ENCODE peak calls at places on chromosome 11, in seven cellular contexts. B, Q, K, R, V, J and M are unnamed samples.

GRCh38 chr11:46247090-46247489 is 30.4 kb upstream of the CREB3L1 start:
- DNase-seq in V (no peak), K (no peak), J (no peak), R (peak; percentile 27), Q (no peak), B (no peak), M (peak; percentile 40)

GRCh38 chr11:17352925-17353227 is 1.3 kb downstream of the NCR3LG1 start:
- DNase-seq in B (peak; percentile 63), V (peak; percentile 69), K (peak; percentile 34), R (peak; percentile 59), J (no peak), Q (peak; percentile 71), M (peak; percentile 49)

GRCh38 chr11:85826096-85826855 is 15.3 kb upstream of the SYTL2 start:
- DNase-seq in Q (peak; percentile 41), B (peak; percentile 40), R (peak; percentile 49), J (no peak), V (no peak), K (peak; percentile 47), M (peak; percentile 50)

GRCh38 chr11:45621541-45621940 is 43.9 kb downstream of the CHST1 start:
- DNase-seq in J (no peak), K (no peak), Q (no peak), R (peak; percentile 7), B (no peak), V (no peak), M (no peak)

GRCh38 chr11:130218501-130218900 is 58.9 kb downstream of the ST14 start:
- DNase-seq in J (no peak), R (no peak), V (no peak), K (no peak), B (no peak), Q (no peak), M (no peak)

GRCh38 chr11:94588366-94588952 is 21.3 kb downstream of the PIWIL4 start:
- DNase-seq in B (peak; percentile 13), V (no peak), Q (no peak), J (no peak), K (no peak), R (no peak), M (peak; percentile 4)

GRCh38 chr11:32087602-32088001 is 3.3 kb upstream of the RCN1 start:
- DNase-seq in R (peak; percentile 91), K (peak; percentile 52), J (no peak), B (no peak), V (no peak), Q (no peak), M (no peak)

GRCh38 chr11:119493712-119494111 is 70.7 kb upstream of the THY1 start:
- DNase-seq in V (no peak), K (peak; percentile 25), J (no peak), B (peak; percentile 88), R (peak; percentile 30), Q (peak; percentile 17), M (peak; percentile 81)

GRCh38 chr11:12674936-12675696 is 895 bp downstream of the TEAD1 start:
- DNase-seq in R (peak; percentile 46), K (no peak), B (peak; percentile 64), Q (no peak), J (no peak), V (peak; percentile 79), M (peak; percentile 39)

GRCh38 chr11:9078113-9079041 is 13.0 kb downstream of the SCUBE2 start:
- DNase-seq in B (no peak), J (no peak), R (no peak), K (peak; percentile 34), V (no peak), Q (no peak), M (no peak)

GRCh38 chr11:108198833-108199232 is 23.6 kb downstream of the NPAT start:
- DNase-seq in V (no peak), B (no peak), K (no peak), Q (no peak), R (no peak), J (no peak), M (peak; percentile 81)

GRCh38 chr11:128506384-128506783 is 81.0 kb downstream of the ETS1 start:
- DNase-seq in V (no peak), R (no peak), K (no peak), J (no peak), B (no peak), Q (no peak), M (no peak)
- H3K4me3 ChIP-seq in V (no peak overlapping the region), R (peak overlapping the region; percentile 5), K (no peak overlapping the region), J (peak overlapping the region; percentile 67), B (no peak overlapping the region), Q (no peak overlapping the region), M (no peak overlapping the region)

DNA sequence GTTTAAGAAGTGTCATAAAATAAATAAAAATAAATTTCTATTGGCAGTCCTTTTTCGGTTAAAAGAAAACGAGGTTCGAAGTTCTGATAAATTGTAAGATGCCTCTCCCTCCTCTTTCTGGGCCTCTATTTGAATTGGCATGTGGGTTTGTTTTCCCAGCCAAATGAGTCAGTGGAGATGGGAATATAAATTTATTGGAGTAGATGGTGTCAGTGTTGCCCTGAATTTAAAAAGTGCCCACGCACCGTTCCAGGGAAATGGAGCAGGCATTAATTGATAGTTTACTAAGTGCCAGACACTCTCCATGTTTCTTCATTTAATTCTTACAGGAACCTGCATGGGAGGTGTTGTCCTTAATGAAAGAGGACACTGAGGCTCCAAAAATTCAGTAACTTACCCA is 119.2 kb downstream of the FEZ1 start:
- DNase-seq in R (no peak), J (no peak), B (no peak), K (no peak), Q (no peak), V (no peak), M (no peak)
- TF ChIP-seq CTCF in R (no peak), J (no peak), B (no peak), K (no peak), Q (no peak), V (no peak), M (no peak)

DNA sequence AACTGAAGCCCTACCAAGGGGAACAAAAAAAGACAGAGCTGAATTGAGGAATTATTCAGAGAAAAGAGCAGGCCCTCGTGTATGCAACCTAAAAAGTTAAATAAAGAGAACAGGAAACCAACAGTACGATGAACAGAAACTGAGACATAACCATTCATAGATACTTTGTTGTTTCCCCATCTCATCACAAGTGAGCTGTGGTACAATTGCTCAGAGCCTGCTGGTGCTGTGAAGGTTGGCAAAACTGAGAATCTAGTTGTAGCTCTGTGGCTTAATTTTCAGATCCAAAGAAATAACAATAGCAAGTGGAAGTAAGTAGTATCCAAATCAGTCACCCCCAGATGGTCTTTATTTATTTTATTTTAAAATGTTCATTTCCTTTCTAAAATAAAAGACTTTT is 37.7 kb upstream of the BLID start:
- DNase-seq in K (no peak), R (no peak), Q (no peak), J (no peak), V (no peak), B (no peak), M (no peak)
- H3K4me3 ChIP-seq in K (no peak overlapping the region), R (no peak overlapping the region), Q (no peak overlapping the region), J (peak overlapping the region; percentile 73), V (no peak overlapping the region), B (no peak overlapping the region), M (no peak overlapping the region)

GRCh38 chr11:839875-840617 is 2.3 kb downstream of the POLR2L start:
- DNase-seq in Q (no peak), J (no peak), K (no peak), B (no peak), V (no peak), R (no peak), M (peak; percentile 39)

GRCh38 chr11:843086-843704 is 543 bp downstream of the TSPAN4 start:
- DNase-seq in R (no peak), J (no peak), V (no peak), K (no peak), Q (no peak), B (no peak), M (no peak)

GRCh38 chr11:841981-842369 is 354 bp downstream of the POLR2L start:
- DNase-seq in J (no peak), Q (no peak), R (no peak), B (no peak), V (no peak), K (no peak), M (no peak)

GRCh38 chr11:843818-844692 is 1.4 kb downstream of the TSPAN4 start:
- DNase-seq in B (peak; percentile 81), R (peak; percentile 95), J (peak; percentile 83), K (peak; percentile 90), V (peak; percentile 97), Q (peak; percentile 83), M (peak; percentile 71)

DNA sequence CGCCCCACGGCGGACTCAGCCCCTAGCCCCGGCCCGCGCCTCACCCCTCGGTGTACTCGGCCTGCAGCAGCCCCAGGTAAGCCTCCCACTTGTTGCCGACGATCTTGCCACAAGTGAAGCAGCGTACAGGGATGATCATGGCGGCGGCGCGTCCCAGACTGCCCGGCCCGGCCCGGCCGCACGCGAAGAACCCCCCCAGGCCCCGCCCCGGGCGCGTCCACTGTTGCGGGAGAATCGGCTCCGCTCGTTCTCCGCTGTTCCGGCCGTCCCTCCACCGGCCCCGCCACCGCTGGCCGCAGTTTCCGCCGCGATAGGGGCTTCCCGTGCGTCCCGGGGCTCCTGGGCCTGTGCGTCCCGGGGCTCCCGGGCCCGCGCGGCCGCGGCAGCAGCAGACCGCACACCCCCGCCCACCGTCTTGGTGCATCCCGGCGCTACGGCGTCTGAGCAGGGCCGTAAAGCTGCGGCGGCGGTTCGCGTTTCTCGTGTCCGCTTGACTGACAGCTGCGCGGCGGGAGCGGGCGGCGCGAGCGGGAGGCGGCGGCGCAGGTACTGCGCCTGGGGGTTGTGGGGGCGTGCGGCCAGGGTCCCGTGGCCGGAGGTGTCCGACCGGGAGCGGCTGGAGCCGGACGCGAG is at the start of the genes POLR2L and TSPAN4:
- DNase-seq in K (peak; percentile 84), B (peak; percentile 96), Q (peak; percentile 91), R (peak; percentile 91), J (peak; percentile 60), V (peak; percentile 96), M (peak; percentile 94)
- TF ChIP-seq CTCF in K (no peak), B (no peak), Q (no peak), R (no peak), J (no peak), V (no peak), M (no peak)

DNA sequence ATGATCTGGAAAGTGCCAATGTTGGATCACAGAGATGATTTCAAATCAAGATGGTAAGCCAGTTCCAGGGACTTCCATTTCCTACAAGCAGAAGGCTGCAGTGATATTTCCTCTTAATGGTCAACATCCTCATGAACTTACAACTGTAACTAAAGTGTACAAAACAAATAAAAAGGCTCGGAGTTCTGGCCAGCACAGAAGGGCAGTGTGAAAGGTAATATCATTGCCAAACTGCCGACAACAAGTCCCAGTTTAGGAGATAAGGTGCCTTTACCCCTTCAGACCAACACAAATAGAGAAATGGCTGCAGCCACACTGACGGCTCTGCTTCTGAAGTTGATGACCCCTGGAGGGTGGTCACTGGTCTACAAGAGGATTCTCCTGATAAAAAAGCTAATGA is 91.1 kb downstream of the ETS1 start:
- DNase-seq in J (no peak), V (no peak), Q (no peak), R (no peak), B (no peak), K (no peak), M (no peak)
- H3K4me3 ChIP-seq in J (peak overlapping the region; percentile 6), V (no peak overlapping the region), Q (no peak overlapping the region), R (peak overlapping the region; percentile 1), B (no peak overlapping the region), K (no peak overlapping the region), M (no peak overlapping the region)

DNA sequence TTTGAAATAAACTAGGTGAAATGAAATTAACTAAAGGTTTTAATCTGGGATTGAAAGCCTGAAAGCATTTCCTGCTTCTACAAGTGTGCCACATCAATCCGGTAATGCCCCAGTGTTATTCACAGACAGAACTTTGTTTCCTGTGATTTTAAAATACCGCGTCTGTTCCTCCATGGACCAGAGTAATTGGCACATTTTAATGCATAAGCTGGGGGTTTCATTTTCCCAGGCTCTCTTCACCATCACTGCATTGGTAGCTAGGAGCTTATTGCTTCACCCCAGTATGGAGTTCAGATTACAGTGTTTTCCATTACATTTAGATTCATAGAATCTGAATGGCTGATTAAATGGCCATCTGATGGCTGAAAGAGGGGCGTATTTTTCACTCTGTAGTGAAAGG is 25.7 kb upstream of the CRTAM start:
- DNase-seq in J (no peak), V (no peak), B (no peak), R (no peak), Q (no peak), K (no peak), M (no peak)
- TF ChIP-seq CTCF in J (no peak), V (no peak), B (no peak), R (no peak), Q (no peak), K (no peak), M (no peak)